ENCODE peak calls at places on chromosomes 2 and 18, in nine cellular contexts. O is GM06990, A is lower lobe of right lung, V is mesothelial cell of epicardium, R is upper lobe of right lung, Y is A549, B is AG04450, K is astrocyte of the spinal cord, W is psoas muscle. S is an unnamed sample.

GRCh38 chr18:5628512-5629255 is 84.9 kb upstream of the EPB41L3 start:
- DNase-seq in O (peak), A (peak), V (peak), K (peak), W (peak), Y (no peak), R (peak), B (no peak), S (no peak)

GRCh38 chr2:10331033-10331701 is 28.5 kb downstream of the HPCAL1 start:
- DNase-seq in O (peak), A (peak), B (no peak), V (no peak), K (no peak), Y (peak), W (peak), R (peak), S (peak)

GRCh38 chr18:36798738-36799473 is 29.9 kb downstream of the TPGS2 start:
- DNase-seq in R (no peak), K (peak), A (no peak), V (no peak), Y (no peak), O (no peak), W (no peak), B (no peak), S (no peak)

GRCh38 chr2:38709515-38710194 is 41.5 kb downstream of the SRSF7 start:
- DNase-seq in R (no peak), K (no peak), O (peak), V (no peak), Y (no peak), B (no peak), W (no peak), A (no peak), S (no peak)

GRCh38 chr2:74817333-74817732 is 16.6 kb upstream of the HK2 start:
- DNase-seq in K (no peak), W (no peak), O (no peak), Y (no peak), A (no peak), R (no peak), B (no peak), V (no peak), S (no peak)

GRCh38 chr18:36601316-36601715 is 227.5 kb downstream of the TPGS2 start:
- DNase-seq in Y (no peak), W (no peak), K (no peak), B (no peak), A (no peak), R (no peak), V (no peak), O (no peak), S (no peak)

GRCh38 chr2:85635636-85636035 is 19.6 kb downstream of the USP39 start:
- DNase-seq in A (no peak), V (no peak), W (no peak), R (no peak), Y (no peak), B (no peak), O (no peak), K (no peak), S (no peak)

GRCh38 chr2:161436411-161436810 is 20.3 kb downstream of the TBR1 start:
- DNase-seq in K (peak), Y (no peak), A (no peak), B (peak), W (no peak), R (no peak), O (no peak), V (no peak), S (no peak)

GRCh38 chr18:11504962-11505361 is 104.4 kb upstream of the SLC35G4 start:
- DNase-seq in Y (no peak), K (no peak), A (no peak), O (no peak), R (no peak), W (no peak), V (no peak), B (no peak), S (no peak)

GRCh38 chr18:21739604-21740473 is 753 bp upstream of the MIB1 start:
- DNase-seq in Y (no peak), W (no peak), O (no peak), B (no peak), R (no peak), V (no peak), K (no peak), A (no peak), S (no peak)

GRCh38 chr2:3642521-3643215 is 15.3 kb upstream of the ALLC start:
- DNase-seq in W (peak), O (no peak), B (no peak), A (no peak), K (no peak), Y (no peak), V (no peak), R (peak), S (peak)

GRCh38 chr2:85433511-85434089 is 15.1 kb downstream of the SH2D6 start:
- DNase-seq in K (peak), W (peak), A (peak), Y (no peak), O (no peak), R (peak), B (peak), V (no peak), S (no peak)

GRCh38 chr18:40366521-40366920 is 1588.5 kb upstream of the PIK3C3 start:
- DNase-seq in W (no peak), Y (no peak), R (no peak), O (no peak), A (no peak), B (no peak), V (no peak), K (no peak), S (no peak)

GRCh38 chr2:75466708-75467311 is 93.9 kb downstream of the EVA1A start:
- DNase-seq in K (peak), R (no peak), V (no peak), B (no peak), W (no peak), O (peak), A (peak), Y (peak), S (no peak)

GRCh38 chr2:222946700-222947278 is 86.0 kb downstream of the ACSL3 start:
- DNase-seq in V (no peak), O (no peak), Y (no peak), B (no peak), W (no peak), R (no peak), A (no peak), K (no peak), S (no peak)

GRCh38 chr18:57881818-57882413 is 78.8 kb upstream of the ATP8B1 start:
- DNase-seq in V (peak), R (peak), K (peak), Y (peak), B (peak), W (peak), A (peak), O (no peak), S (peak)

GRCh38 chr2:88919087-88919738 is 227.7 kb downstream of the RPIA start:
- DNase-seq in Y (peak), R (no peak), K (peak), W (no peak), O (no peak), A (no peak), V (no peak), B (no peak), S (no peak)

GRCh38 chr2:235692671-235693171 is 198.9 kb downstream of the AGAP1 start:
- DNase-seq in B (no peak), R (no peak), K (no peak), V (no peak), O (no peak), A (no peak), W (no peak), Y (no peak), S (no peak)

GRCh38 chr2:183678908-183679307 is 554.7 kb downstream of the NUP35 start:
- DNase-seq in V (no peak), O (no peak), A (no peak), R (no peak), W (no peak), K (no peak), Y (no peak), B (no peak), S (no peak)

GRCh38 chr2:202084265-202084664 is 11.2 kb downstream of the KIAA2012 start:
- DNase-seq in B (no peak), A (no peak), W (no peak), Y (no peak), O (no peak), K (peak), V (no peak), R (no peak), S (no peak)

GRCh38 chr2:11719230-11719977 is 27.0 kb upstream of the LPIN1 start:
- DNase-seq in B (no peak), V (no peak), O (no peak), W (no peak), R (no peak), A (no peak), K (no peak), Y (no peak), S (no peak)

GRCh38 chr2:135043345-135043744 is 3.9 kb downstream of the MAP3K19 start:
- DNase-seq in A (no peak), K (no peak), W (no peak), R (no peak), O (no peak), B (no peak), Y (no peak), V (no peak), S (no peak)

GRCh38 chr2:75168186-75168585 is 31.1 kb downstream of the TACR1 start:
- DNase-seq in O (no peak), A (no peak), V (no peak), Y (no peak), B (no peak), W (no peak), K (no peak), R (no peak), S (no peak)

GRCh38 chr2:178579006-178579405 is 98.7 kb downstream of the PLEKHA3 start:
- DNase-seq in B (no peak), V (no peak), O (no peak), K (peak), Y (no peak), R (no peak), A (no peak), W (no peak), S (no peak)

GRCh38 chr18:45014047-45014501 is 333.4 kb downstream of the SETBP1 start:
- DNase-seq in Y (peak), B (peak), W (no peak), O (no peak), A (no peak), V (no peak), R (no peak), K (peak), S (no peak)

GRCh38 chr2:241951920-241952319 is 82.4 kb downstream of the RTP5 start:
- DNase-seq in B (no peak), K (no peak), W (no peak), R (no peak), Y (no peak), V (no peak), A (no peak), O (no peak), S (no peak)
- TF ChIP-seq CTCF in B (no peak), K (no peak), W (no peak), R (no peak), Y (no peak), V (no peak), A (no peak), O (no peak), S (no peak)

GRCh38 chr2:109141727-109142283 is 12.8 kb downstream of the SH3RF3 start:
- DNase-seq in K (no peak), W (no peak), O (no peak), B (no peak), Y (no peak), V (no peak), A (no peak), R (no peak), S (no peak)
- TF ChIP-seq CTCF in K (no peak), W (no peak), O (no peak), B (no peak), Y (no peak), V (no peak), A (no peak), R (no peak), S (no peak)

DNA sequence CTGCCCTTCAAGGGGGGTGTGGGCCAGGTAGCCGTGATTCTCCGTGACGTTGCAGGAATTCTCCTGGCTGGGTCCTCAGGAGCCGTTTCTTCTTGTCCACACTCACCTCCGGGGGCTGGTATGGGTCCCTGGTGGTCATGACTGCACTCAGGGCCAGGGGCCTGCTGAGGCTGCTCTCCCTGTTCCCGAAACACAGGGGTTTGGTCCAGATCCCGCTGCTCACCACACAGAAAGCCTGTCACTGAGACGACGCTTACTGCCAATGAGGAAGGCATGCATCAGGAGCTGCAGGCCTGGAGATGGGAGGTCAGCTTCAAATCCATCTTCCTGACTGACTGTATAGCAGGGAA is 160.7 kb downstream of the RTP5 start:
- DNase-seq in R (peak), W (peak), B (no peak), V (no peak), A (no peak), Y (no peak), O (no peak), K (no peak), S (no peak)
- TF ChIP-seq CTCF in R (no peak), W (no peak), B (no peak), V (peak), A (no peak), Y (no peak), O (no peak), K (no peak), S (no peak)

GRCh38 chr2:70995227-70995729 is 605 bp upstream of the TEX261 start:
- DNase-seq in B (no peak), Y (peak), V (no peak), W (no peak), A (no peak), R (peak), O (peak), K (peak), S (peak)
- TF ChIP-seq CTCF in B (peak), Y (peak), V (peak), W (peak), A (no peak), R (peak), O (peak), K (peak), S (peak)

GRCh38 chr18:63741769-63742168 is 33.4 kb upstream of the SERPINB7 start:
- DNase-seq in O (no peak), K (peak), A (no peak), V (no peak), Y (no peak), R (no peak), W (no peak), B (no peak), S (no peak)
- TF ChIP-seq CTCF in O (no peak), K (peak), A (no peak), V (no peak), Y (peak), R (no peak), W (no peak), B (peak), S (no peak)

GRCh38 chr2:14313351-14313750 is 319.2 kb upstream of the LRATD1 start:
- DNase-seq in B (no peak), V (no peak), A (no peak), K (no peak), W (no peak), Y (no peak), O (no peak), R (no peak), S (no peak)
- TF ChIP-seq CTCF in B (no peak), V (no peak), A (no peak), K (no peak), W (no peak), Y (no peak), O (no peak), R (no peak), S (no peak)

GRCh38 chr2:217988840-217989204 is 14.0 kb downstream of the TNS1 start:
- DNase-seq in R (peak), V (no peak), O (no peak), A (no peak), Y (no peak), W (no peak), K (no peak), B (no peak), S (no peak)
- TF ChIP-seq CTCF in R (peak), V (peak), O (no peak), A (no peak), Y (peak), W (no peak), K (no peak), B (no peak), S (no peak)

DNA sequence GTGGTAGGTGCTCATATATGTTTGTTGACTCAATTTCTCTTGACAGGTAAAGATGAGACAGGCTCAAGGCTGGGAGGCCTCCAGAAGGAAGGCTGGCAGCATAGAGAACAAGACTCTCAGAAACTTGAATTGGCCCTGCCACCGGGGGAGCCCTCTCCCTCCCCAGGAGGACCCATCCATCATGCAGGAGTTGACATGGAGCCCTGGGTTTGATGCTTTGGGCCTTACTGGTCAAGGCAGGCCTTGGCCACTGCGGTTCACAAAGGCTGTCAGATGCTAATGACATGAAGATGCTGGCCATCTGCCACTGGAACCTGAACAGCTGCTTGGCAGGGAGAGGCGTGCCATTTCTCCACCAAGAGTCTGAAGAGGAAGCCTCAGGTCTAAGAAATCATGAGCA is 193.6 kb downstream of the MTCL1 start:
- DNase-seq in B (no peak), A (no peak), W (no peak), R (no peak), V (no peak), Y (no peak), K (no peak), O (no peak), S (no peak)
- TF ChIP-seq CTCF in B (no peak), A (no peak), W (no peak), R (no peak), V (no peak), Y (no peak), K (no peak), O (no peak), S (no peak)

GRCh38 chr2:191728710-191729597 is 51.0 kb downstream of the NABP1 start:
- DNase-seq in V (no peak), K (peak), B (no peak), R (no peak), W (no peak), A (no peak), O (no peak), Y (no peak), S (no peak)
- TF ChIP-seq CTCF in V (no peak), K (peak), B (no peak), R (no peak), W (no peak), A (no peak), O (peak), Y (no peak), S (no peak)

DNA sequence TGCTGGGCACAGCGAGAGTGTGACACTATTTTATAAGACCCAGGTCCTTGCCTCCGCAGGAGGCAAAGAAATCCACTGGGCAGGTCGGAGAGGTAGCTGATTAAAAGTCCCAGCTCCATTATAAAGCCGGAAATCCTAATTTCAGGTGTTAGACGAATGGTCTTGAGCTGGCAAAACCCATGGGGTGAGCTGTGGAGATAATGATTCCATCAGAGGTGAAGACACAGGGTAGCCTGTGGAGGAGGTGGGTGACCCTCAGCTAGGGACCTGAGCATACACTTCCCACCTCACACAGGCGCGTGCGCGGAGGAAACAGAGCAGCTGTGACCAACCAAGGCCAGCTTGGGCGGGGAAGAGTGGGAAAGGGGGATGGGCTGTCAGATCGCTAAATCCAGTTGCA is 201.7 kb upstream of the CXCR4 start:
- DNase-seq in R (no peak), W (no peak), V (no peak), K (no peak), B (no peak), O (no peak), A (no peak), Y (no peak), S (no peak)
- TF ChIP-seq CTCF in R (no peak), W (no peak), V (no peak), K (no peak), B (no peak), O (no peak), A (no peak), Y (no peak), S (no peak)

S was measured in natural killer cell.